ENCODE peak calls at places on chromosomes 6 and 20, in four cellular contexts. L, J, U and N are unnamed samples.

GRCh38 chr6:131949909-131950766 is 1.0 kb downstream of the CCN2 start:
- DNase-seq in L (peak; percentile 49), J (peak; percentile 27), U (peak; percentile 83), N (peak; percentile 7)

GRCh38 chr20:46965477-46965876 is 70.8 kb downstream of the EYA2 start:
- DNase-seq in U (no peak), J (no peak), L (no peak), N (no peak)

GRCh38 chr6:81696505-81696904 is 56.0 kb downstream of the TENT5A start:
- DNase-seq in U (no peak), J (no peak), L (no peak), N (no peak)

GRCh38 chr20:33490934-33491656 is 1.2 kb downstream of the CBFA2T2 start:
- DNase-seq in J (no peak), U (peak; percentile 11), L (no peak), N (no peak)

GRCh38 chr6:2429460-2429859 is 184.1 kb upstream of the GMDS start:
- DNase-seq in U (no peak), L (peak; percentile 23), J (no peak), N (no peak)

GRCh38 chr6:1946583-1946982 is 298.8 kb downstream of the GMDS start:
- DNase-seq in U (no peak), L (no peak), J (no peak), N (no peak)

GRCh38 chr6:42025066-42025789 is 25.1 kb upstream of the TAF8 start:
- DNase-seq in L (no peak), U (no peak), J (no peak), N (no peak)

GRCh38 chr6:156262014-156262413 is 515.2 kb upstream of the ARID1B start:
- DNase-seq in U (peak; percentile 10), L (no peak), J (no peak), N (no peak)

GRCh38 chr6:154410619-154411044 is 54.0 kb upstream of the IPCEF1 start:
- DNase-seq in J (peak; percentile 40), U (peak; percentile 88), L (peak; percentile 96), N (no peak)

GRCh38 chr20:50256577-50256976 is 65.9 kb downstream of the CEBPB start:
- DNase-seq in U (no peak), L (no peak), J (no peak), N (no peak)

GRCh38 chr6:114375803-114376202 is 33.0 kb upstream of the HS3ST5 start:
- DNase-seq in U (no peak), L (no peak), J (no peak), N (no peak)

GRCh38 chr20:39326050-39326449 is 363.9 kb downstream of the DHX35 start:
- DNase-seq in J (no peak), L (no peak), U (peak; percentile 5), N (no peak)

GRCh38 chr6:139540276-139540675 is 165.8 kb upstream of the CITED2 start:
- DNase-seq in J (no peak), U (peak; percentile 50), L (no peak), N (no peak)

GRCh38 chr20:40990542-40991120 is 38.0 kb upstream of the TOP1 start:
- DNase-seq in J (peak; percentile 65), L (peak; percentile 51), U (peak; percentile 91), N (peak; percentile 23)
- TF ChIP-seq CTCF in J (peak; percentile 77), L (peak; percentile 89), U (peak; percentile 87), N (peak; percentile 49)

DNA sequence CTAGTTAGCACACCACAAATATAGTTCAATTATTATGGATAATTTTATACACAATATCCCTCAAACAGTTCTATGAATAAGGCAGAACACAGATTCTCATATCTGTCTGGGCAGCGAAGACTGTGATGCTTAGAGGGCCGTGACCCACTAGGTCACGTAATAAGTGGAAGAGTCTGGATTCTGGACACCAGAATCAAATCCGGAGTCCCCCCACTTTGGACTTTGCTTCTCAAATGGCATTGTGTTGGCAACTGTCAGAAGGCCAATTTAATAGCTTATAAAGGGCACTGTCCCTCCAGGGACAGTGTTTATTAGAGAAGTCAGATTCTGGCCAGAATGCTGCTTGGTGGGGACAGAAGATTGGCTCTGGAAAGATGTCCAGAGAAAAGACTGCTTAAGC is 6.8 kb upstream of the CCDC167 start:
- DNase-seq in U (no peak), J (no peak), L (no peak), N (no peak)
- H3K27me3 ChIP-seq in U (no peaks in the 10 kb centered on the region), J (no peaks in the 10 kb centered on the region), L (peaks cover 7% of the 10 kb centered on the region), N (no peaks in the 10 kb centered on the region)

DNA sequence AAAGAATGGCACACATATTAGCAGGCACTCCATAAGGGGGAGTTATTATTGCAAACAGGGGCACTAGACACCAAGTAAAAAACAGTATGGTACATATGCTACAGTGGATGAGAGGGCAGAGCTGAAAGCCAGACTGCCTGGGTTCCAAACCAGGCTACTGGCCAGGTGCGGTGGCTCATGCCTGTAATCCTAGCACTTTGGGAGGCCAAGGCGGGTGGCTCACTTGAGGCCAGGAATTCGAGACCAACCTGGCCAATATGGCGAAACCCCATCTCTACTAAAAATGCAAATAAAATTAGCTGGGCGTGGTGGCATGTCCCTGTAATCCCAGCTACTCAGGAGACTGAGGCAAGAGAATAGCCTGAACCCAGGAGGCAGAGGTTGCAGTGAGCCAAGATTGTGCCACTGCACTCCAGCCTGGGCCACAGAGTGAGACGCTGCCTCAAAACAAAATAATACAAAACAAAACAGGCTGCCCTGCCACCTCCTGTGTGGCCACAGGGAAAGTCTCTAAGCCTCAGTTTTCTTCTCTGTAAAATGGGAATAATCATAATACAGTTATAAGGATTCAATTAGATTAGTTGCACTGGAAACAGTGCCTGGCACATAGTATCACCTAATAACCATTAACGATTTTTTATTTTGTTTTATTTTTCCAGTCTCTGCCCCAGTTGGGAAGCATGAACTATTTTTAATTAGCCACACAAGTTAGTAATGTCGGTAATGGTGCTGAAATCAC is 7.5 kb upstream of the TTPAL start:
- DNase-seq in L (no peak), U (no peak), J (no peak), N (no peak)
- TF ChIP-seq CTCF in L (no peak), U (no peak), J (no peak), N (no peak)

GRCh38 chr20:2179233-2179580 is 77.6 kb downstream of the STK35 start:
- DNase-seq in U (no peak), L (no peak), J (no peak), N (no peak)
- H3K27me3 ChIP-seq in U (no peaks in the 10 kb centered on the region), L (peaks cover 15% of the 10 kb centered on the region), J (no peaks in the 10 kb centered on the region), N (no peaks in the 10 kb centered on the region)